ENCODE peak calls at places on chromosomes 1 and 21, in four cellular contexts. H is ecto neural progenitor cell; O is NCI-H2081 treated with DMSO at 0.1 percent for 48 hours; P is stimulated activated naive B cell treated with anti-CD40 and anti-IgM and Interleukin-4, amounts not matched to agents 10 μg/mL and 1 μg/mL and 100 μg/mL, for 72 hours. T is an unnamed sample.

GRCh38 chr1:2972011-2972878 is 49.0 kb upstream of the ACTRT2 start:
- DNase-seq in H (no peak), O (no peak), P (no peak), T (no peak)

GRCh38 chr1:87136607-87137341 is 191.9 kb upstream of the LMO4 start:
- DNase-seq in H (no peak), O (no peak), P (no peak), T (no peak)

GRCh38 chr1:110879758-110880606 is 7.0 kb downstream of the CD53 start:
- DNase-seq in H (no peak), O (no peak), P (peak), T (no peak)

GRCh38 chr21:34642211-34643075 is 26.4 kb upstream of the CLIC6 start:
- DNase-seq in H (no peak), O (no peak), P (peak), T (no peak)

GRCh38 chr21:27269646-27270045 is 302.8 kb upstream of the ADAMTS5 start:
- DNase-seq in H (no peak), O (no peak), P (no peak), T (peak)

GRCh38 chr1:41461790-41462679 is 22.4 kb downstream of the EDN2 start:
- DNase-seq in H (no peak), O (no peak), P (no peak), T (no peak)

GRCh38 chr1:195701149-195701548 is 907.1 kb downstream of the KCNT2 start:
- DNase-seq in H (no peak), O (no peak), P (no peak), T (no peak)

GRCh38 chr1:165531021-165531420 is 12.8 kb upstream of the LRRC52 start:
- DNase-seq in H (no peak), O (no peak), P (no peak), T (no peak)

GRCh38 chr1:175493321-175493998 is 249.9 kb downstream of the TNR start:
- DNase-seq in H (no peak), O (no peak), P (no peak), T (no peak)

GRCh38 chr1:208127791-208128408 is 116.3 kb downstream of the PLXNA2 start:
- DNase-seq in H (peak), O (no peak), P (no peak), T (no peak)

GRCh38 chr1:23593556-23594148 is 34.4 kb upstream of the ID3 start:
- DNase-seq in H (no peak), O (peak), P (no peak), T (no peak)

GRCh38 chr1:34013958-34014737 is 150.3 kb downstream of the HMGB4 start:
- DNase-seq in H (peak), O (no peak), P (no peak), T (no peak)

GRCh38 chr1:3663999-3664699 is 11.8 kb downstream of the TP73 start:
- DNase-seq in H (no peak), O (no peak), P (no peak), T (no peak)

GRCh38 chr1:32892368-32893197 is 6.3 kb downstream of the HPCA start:
- DNase-seq in H (peak), O (no peak), P (no peak), T (no peak)

GRCh38 chr1:182768973-182769372 is 20.6 kb upstream of the NPL start:
- DNase-seq in H (no peak), O (no peak), P (no peak), T (no peak)

GRCh38 chr21:39175154-39175553 is 8.1 kb downstream of the PSMG1 start:
- DNase-seq in H (no peak), O (no peak), P (no peak), T (no peak)

T was measured in AG04449.